ENCODE peak calls at places on chromosomes 3 and 15, in four cellular contexts. Z is ELR, Q is endothelial cell, D is heart right ventricle. R is an unnamed sample.

GRCh38 chr15:55344206-55344605 is 25.2 kb downstream of the PIGB start:
- DNase-seq in Z (no peak), Q (no peak), D (no peak), R (peak)

GRCh38 chr15:74123131-74123429 is 7.3 kb upstream of the ISLR2 start:
- DNase-seq in Z (no peak), Q (no peak), D (no peak), R (no peak)

GRCh38 chr3:23662079-23662617 is 143.6 kb upstream of the UBE2E1 start:
- DNase-seq in Z (peak), Q (no peak), D (no peak), R (no peak)

GRCh38 chr15:67100808-67101581 is 35.6 kb downstream of the SMAD3 start:
- DNase-seq in Z (no peak), Q (no peak), D (no peak), R (no peak)

GRCh38 chr3:17261627-17262369 is 377.0 kb downstream of the PLCL2 start:
- DNase-seq in Z (peak), Q (no peak), D (no peak), R (no peak)

GRCh38 chr3:11078826-11079520 is 75.3 kb upstream of the HRH1 start:
- DNase-seq in Z (no peak), Q (no peak), D (no peak), R (no peak)

GRCh38 chr3:126016616-126017015 is 47.6 kb downstream of the ROPN1B start:
- DNase-seq in Z (no peak), Q (no peak), D (no peak), R (no peak)

GRCh38 chr15:92821491-92822116 is 78.5 kb upstream of the CHD2 start:
- DNase-seq in Z (peak), Q (no peak), D (no peak), R (no peak)

GRCh38 chr15:71658036-71658435 is 152.3 kb upstream of the NR2E3 start:
- DNase-seq in Z (no peak), Q (no peak), D (no peak), R (no peak)

GRCh38 chr3:162721736-162722135 is 1225.1 kb downstream of the OTOL1 start:
- DNase-seq in Z (no peak), Q (no peak), D (no peak), R (no peak)

GRCh38 chr3:13009132-13009945 is 63.9 kb downstream of the IQSEC1 start:
- DNase-seq in Z (no peak), Q (no peak), D (peak), R (no peak)

GRCh38 chr15:73282567-73283200 is 86.1 kb downstream of the HCN4 start:
- DNase-seq in Z (no peak), Q (no peak), D (no peak), R (no peak)

R was measured in EL.